ENCODE peak calls at places on chromosomes 16 and 17, in nine cellular contexts. P is skeletal muscle cell; F is activated CD4-positive, alpha-beta T cell treated with anti-CD3 and anti-CD28 coated beads, Interleukin-2, amount 50 U/mL, for 1 hour; X is HT1080; Q is fibroblast of the aortic adventitia; U is left ventricle myocardium inferior; N is tibial artery; V is activated CD8-positive, alpha-beta memory T cell treated with anti-CD3 and anti-CD28 coated beads for 48 hours; K is HEK293T. T is an unnamed sample.

GRCh38 chr17:44968225-44969143 is at the start of gene C1QL1:
- DNase-seq in P (peak), F (peak), X (peak), Q (peak), U (peak), N (peak), V (peak), K (peak), T (peak)

GRCh38 chr16:87762071-87762571 is 3.7 kb downstream of the KLHDC4 start:
- DNase-seq in P (no peak), F (peak), X (no peak), Q (no peak), U (no peak), N (no peak), V (no peak), K (no peak), T (no peak)

GRCh38 chr16:9913604-9914330 is 268.5 kb downstream of the GRIN2A start:
- DNase-seq in P (no peak), F (no peak), X (no peak), Q (peak), U (no peak), N (no peak), V (no peak), K (no peak), T (no peak)

GRCh38 chr17:74213897-74214386 is 571 bp downstream of the TTYH2 start:
- DNase-seq in P (no peak), F (peak), X (no peak), Q (no peak), U (peak), N (no peak), V (no peak), K (no peak), T (no peak)

GRCh38 chr17:79026345-79027273 is 2.6 kb downstream of the C1QTNF1 start:
- DNase-seq in P (no peak), F (no peak), X (peak), Q (peak), U (peak), N (peak), V (no peak), K (no peak), T (no peak)

GRCh38 chr17:77948690-77949114 is 9.8 kb upstream of the TNRC6C start:
- DNase-seq in P (no peak), F (no peak), X (peak), Q (peak), U (no peak), N (no peak), V (no peak), K (peak), T (peak)

GRCh38 chr17:80861892-80862291 is 129.7 kb upstream of the CHMP6 start:
- DNase-seq in P (no peak), F (peak), X (no peak), Q (peak), U (no peak), N (no peak), V (no peak), K (peak), T (peak)

GRCh38 chr16:57648125-57648524 is 19.7 kb downstream of the ADGRG1 start:
- DNase-seq in P (no peak), F (no peak), X (no peak), Q (no peak), U (no peak), N (no peak), V (no peak), K (no peak), T (no peak)

GRCh38 chr17:8726951-8727555 is 17.6 kb downstream of the CCDC42 start:
- DNase-seq in P (peak), F (no peak), X (no peak), Q (peak), U (no peak), N (peak), V (no peak), K (no peak), T (no peak)

GRCh38 chr16:88703486-88704309 is 2.5 kb downstream of the RNF166 start:
- DNase-seq in P (no peak), F (peak), X (no peak), Q (no peak), U (peak), N (no peak), V (peak), K (no peak), T (no peak)

GRCh38 chr16:55078699-55079415 is 148.2 kb downstream of the IRX5 start:
- DNase-seq in P (no peak), F (no peak), X (no peak), Q (no peak), U (no peak), N (no peak), V (no peak), K (no peak), T (no peak)

GRCh38 chr17:81900181-81900820 is 1.7 kb upstream of the NPB start:
- DNase-seq in P (no peak), F (no peak), X (no peak), Q (no peak), U (no peak), N (no peak), V (no peak), K (no peak), T (no peak)

GRCh38 chr17:41992576-41992975 is 24.7 kb downstream of the DNAJC7 start:
- DNase-seq in P (no peak), F (no peak), X (no peak), Q (no peak), U (no peak), N (no peak), V (no peak), K (no peak), T (no peak)

GRCh38 chr16:24972608-24973220 is 42.5 kb downstream of the ARHGAP17 start:
- DNase-seq in P (no peak), F (no peak), X (no peak), Q (no peak), U (no peak), N (no peak), V (no peak), K (no peak), T (no peak)

GRCh38 chr17:40341808-40342574 is 22.5 kb downstream of the GJD3 start:
- DNase-seq in P (no peak), F (peak), X (no peak), Q (peak), U (peak), N (peak), V (no peak), K (peak), T (no peak)

GRCh38 chr17:81328925-81329278 is 33.8 kb upstream of the SLC38A10 start:
- DNase-seq in P (no peak), F (no peak), X (no peak), Q (peak), U (no peak), N (no peak), V (no peak), K (no peak), T (peak)

GRCh38 chr17:39934324-39934723 is 6.8 kb downstream of the LRRC3C start:
- DNase-seq in P (no peak), F (no peak), X (no peak), Q (no peak), U (no peak), N (no peak), V (no peak), K (no peak), T (no peak)

GRCh38 chr17:29577778-29578211 is 9.3 kb downstream of the TP53I13 start:
- DNase-seq in P (no peak), F (no peak), X (no peak), Q (peak), U (no peak), N (peak), V (no peak), K (no peak), T (no peak)

GRCh38 chr16:89742948-89743347 is 21.6 kb downstream of the ZNF276 start:
- DNase-seq in P (no peak), F (no peak), X (no peak), Q (no peak), U (no peak), N (no peak), V (no peak), K (no peak), T (no peak)

GRCh38 chr16:3051489-3051888 is 5.1 kb downstream of the MMP25 start:
- DNase-seq in P (no peak), F (no peak), X (no peak), Q (no peak), U (no peak), N (no peak), V (no peak), K (no peak), T (no peak)

GRCh38 chr16:12314786-12315185 is 338.3 kb downstream of the SNX29 start:
- DNase-seq in P (no peak), F (no peak), X (no peak), Q (no peak), U (no peak), N (no peak), V (no peak), K (no peak), T (no peak)

GRCh38 chr16:57107324-57107922 is 15.0 kb downstream of the CPNE2 start:
- DNase-seq in P (no peak), F (no peak), X (no peak), Q (peak), U (no peak), N (no peak), V (no peak), K (no peak), T (no peak)

GRCh38 chr17:82350182-82351030 is 8.6 kb upstream of the TEX19 start:
- DNase-seq in P (no peak), F (peak), X (peak), Q (no peak), U (no peak), N (no peak), V (no peak), K (no peak), T (peak)

GRCh38 chr16:27491894-27492587 is 57.7 kb downstream of the GTF3C1 start:
- DNase-seq in P (no peak), F (no peak), X (peak), Q (no peak), U (no peak), N (no peak), V (no peak), K (no peak), T (no peak)

GRCh38 chr16:24552705-24553104 is 13.3 kb downstream of the RBBP6 start:
- DNase-seq in P (no peak), F (no peak), X (no peak), Q (no peak), U (no peak), N (no peak), V (no peak), K (no peak), T (no peak)

GRCh38 chr17:48254896-48255295 is 147.3 kb downstream of the SNX11 start:
- DNase-seq in P (no peak), F (no peak), X (peak), Q (no peak), U (no peak), N (no peak), V (no peak), K (no peak), T (no peak)

GRCh38 chr17:71458322-71458721 is 662.5 kb upstream of the SOX9 start:
- DNase-seq in P (no peak), F (no peak), X (no peak), Q (no peak), U (no peak), N (no peak), V (no peak), K (no peak), T (no peak)

GRCh38 chr17:76820039-76820438 is 48.2 kb upstream of the MGAT5B start:
- DNase-seq in P (no peak), F (no peak), X (no peak), Q (no peak), U (no peak), N (no peak), V (no peak), K (no peak), T (no peak)

GRCh38 chr16:72198021-72198420 is 26.1 kb upstream of the PMFBP1 start:
- DNase-seq in P (peak), F (no peak), X (no peak), Q (peak), U (no peak), N (no peak), V (no peak), K (no peak), T (no peak)

GRCh38 chr17:76925333-76925935 is 57.2 kb downstream of the MGAT5B start:
- DNase-seq in P (no peak), F (no peak), X (no peak), Q (no peak), U (no peak), N (no peak), V (no peak), K (no peak), T (no peak)

GRCh38 chr17:57895382-57896060 is 45.7 kb upstream of the MRPS23 start:
- DNase-seq in P (no peak), F (no peak), X (peak), Q (no peak), U (peak), N (no peak), V (no peak), K (no peak), T (no peak)

GRCh38 chr16:10922328-10923145 is 19.7 kb downstream of the DEXI start:
- DNase-seq in P (no peak), F (no peak), X (no peak), Q (peak), U (peak), N (peak), V (no peak), K (no peak), T (no peak)

GRCh38 chr17:8985054-8985701 is 19.7 kb upstream of the PIK3R5 start:
- DNase-seq in P (no peak), F (no peak), X (no peak), Q (no peak), U (no peak), N (no peak), V (no peak), K (no peak), T (no peak)

T was measured in T47D.